ENCODE peak calls at places on chromosomes 2 and 18, in four cellular contexts. One of them, this sample, is unnamed. For H3K4me1 and H3K27me3, the result is how much of the 10 kb centered on the place peaks cover.

GRCh38 chr2:174490032-174490431 is 3.2 kb upstream of the GPR155 start:
- DNase-seq in PC-3: no peak
- DNase-seq in ovary: no peak
- DNase-seq in NT2/D1: no peak
- DNase-seq in this sample: no peak

GRCh38 chr2:178756843-178757242 is 50.4 kb downstream of the TTN start:
- DNase-seq in PC-3: peak
- DNase-seq in ovary: no peak
- DNase-seq in NT2/D1: no peak
- DNase-seq in this sample: peak

GRCh38 chr2:154452906-154453493 is 245.5 kb upstream of the KCNJ3 start:
- DNase-seq in PC-3: peak
- DNase-seq in ovary: no peak
- DNase-seq in NT2/D1: no peak
- DNase-seq in this sample: no peak

GRCh38 chr2:238956676-238957075 is 108.8 kb downstream of the TWIST2 start:
- DNase-seq in PC-3: no peak
- DNase-seq in NT2/D1: no peak
- DNase-seq in ovary: no peak
- DNase-seq in this sample: no peak

GRCh38 chr2:232741284-232741683 is 35.1 kb downstream of the KCNJ13 start:
- DNase-seq in PC-3: no peak
- DNase-seq in ovary: no peak
- DNase-seq in NT2/D1: no peak
- DNase-seq in this sample: no peak

GRCh38 chr2:140791802-140792201 is 1339.0 kb downstream of the LRP1B start:
- DNase-seq in NT2/D1: no peak
- DNase-seq in ovary: no peak
- DNase-seq in PC-3: peak
- DNase-seq in this sample: peak

GRCh38 chr18:39702888-39703287 is 2137.3 kb upstream of the CELF4 start:
- DNase-seq in NT2/D1: no peak
- DNase-seq in PC-3: no peak
- DNase-seq in ovary: no peak
- DNase-seq in this sample: no peak

GRCh38 chr18:50866765-50867164 is 12.2 kb upstream of the ME2 start:
- DNase-seq in NT2/D1: no peak
- DNase-seq in PC-3: peak
- DNase-seq in ovary: no peak
- DNase-seq in this sample: no peak

GRCh38 chr2:27823564-27823963 is 52.0 kb downstream of the MRPL33 start:
- DNase-seq in ovary: no peak
- DNase-seq in NT2/D1: no peak
- DNase-seq in PC-3: no peak
- DNase-seq in this sample: no peak

GRCh38 chr18:80023173-80023572 is 11.1 kb upstream of the RBFA start:
- DNase-seq in PC-3: no peak
- DNase-seq in ovary: no peak
- DNase-seq in NT2/D1: peak
- DNase-seq in this sample: no peak

GRCh38 chr2:159921752-159922404 is 123.9 kb upstream of the CD302 start:
- DNase-seq in NT2/D1: peak
- DNase-seq in PC-3: peak
- DNase-seq in ovary: peak
- DNase-seq in this sample: peak

GRCh38 chr18:48639772-48640432 is 101.1 kb downstream of the CTIF start:
- DNase-seq in ovary: no peak
- DNase-seq in PC-3: no peak
- DNase-seq in NT2/D1: no peak
- DNase-seq in this sample: no peak

GRCh38 chr18:80109676-80110078 is 615 bp downstream of the ADNP2 start:
- DNase-seq in ovary: peak
- DNase-seq in PC-3: peak
- DNase-seq in NT2/D1: no peak
- DNase-seq in this sample: no peak

GRCh38 chr2:159202568-159203071 is 83.9 kb downstream of the WDSUB1 start:
- DNase-seq in NT2/D1: no peak
- DNase-seq in ovary: peak
- DNase-seq in PC-3: peak
- DNase-seq in this sample: peak

GRCh38 chr18:28073658-28074057 is 103.3 kb downstream of the CDH2 start:
- DNase-seq in NT2/D1: no peak
- DNase-seq in ovary: no peak
- DNase-seq in PC-3: no peak
- DNase-seq in this sample: no peak
- H3K4me1 ChIP-seq in NT2/D1: under half
- H3K4me1 ChIP-seq in ovary: under half
- H3K4me1 ChIP-seq in PC-3: under half
- H3K4me1 ChIP-seq in this sample: under half

GRCh38 chr2:9329497-9329896 is 93.8 kb downstream of the ITGB1BP1 start:
- DNase-seq in ovary: no peak
- DNase-seq in NT2/D1: no peak
- DNase-seq in PC-3: no peak
- DNase-seq in this sample: no peak
- H3K27me3 ChIP-seq in ovary: under half
- H3K27me3 ChIP-seq in NT2/D1: under half
- H3K27me3 ChIP-seq in PC-3: under half
- H3K27me3 ChIP-seq in this sample: under half

GRCh38 chr18:47399475-47399874 is 148.0 kb upstream of the SKOR2 start:
- DNase-seq in PC-3: no peak
- DNase-seq in ovary: no peak
- DNase-seq in NT2/D1: no peak
- DNase-seq in this sample: no peak
- H3K4me1 ChIP-seq in PC-3: under half
- H3K4me1 ChIP-seq in ovary: under half
- H3K4me1 ChIP-seq in NT2/D1: under half
- H3K4me1 ChIP-seq in this sample: under half

DNA sequence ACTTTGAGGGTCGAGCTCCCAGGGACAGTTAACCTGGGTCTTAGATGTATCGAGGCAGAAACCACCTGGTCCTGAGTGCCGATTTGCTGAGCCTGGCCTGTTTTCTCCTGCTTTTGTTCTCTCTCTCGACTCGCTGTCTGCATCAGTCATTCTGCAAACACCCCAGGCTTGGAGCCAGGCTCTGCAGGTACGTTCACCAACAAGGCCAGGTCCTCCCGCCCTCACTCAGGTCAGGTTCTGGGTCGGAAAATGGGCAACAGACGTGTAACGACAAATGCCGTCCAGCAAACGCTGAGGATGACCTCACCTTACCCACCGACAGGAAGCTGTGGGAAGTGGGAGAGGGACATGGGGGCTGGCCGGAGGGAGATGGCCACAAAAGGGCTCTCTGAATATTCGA is 57.7 kb upstream of the PXDN start:
- DNase-seq in NT2/D1: no peak
- DNase-seq in ovary: no peak
- DNase-seq in PC-3: no peak
- DNase-seq in this sample: no peak
- H3K27me3 ChIP-seq in NT2/D1: under half
- H3K27me3 ChIP-seq in ovary: under half
- H3K27me3 ChIP-seq in PC-3: half or more
- H3K27me3 ChIP-seq in this sample: under half

This sample was measured in foreskin keratinocyte.